ENCODE peak calls at places on chromosomes 2 and 18, in four cellular contexts. L is HCT116, H is K562, A is HepG2. J is an unnamed sample.

GRCh38 chr18:40258298-40258697 is 1696.7 kb upstream of the PIK3C3 start:
- DNase-seq in A (no peak), L (no peak), H (no peak), J (no peak)

GRCh38 chr2:60515751-60516226 is 37.7 kb downstream of the BCL11A start:
- DNase-seq in H (no peak), A (no peak), L (no peak), J (no peak)

GRCh38 chr2:98908909-98909308 is 27.1 kb downstream of the CRACDL start:
- DNase-seq in L (no peak), H (no peak), A (no peak), J (no peak)

GRCh38 chr2:25521665-25522387 is 151.6 kb downstream of the DTNB start:
- DNase-seq in L (peak; percentile 35), H (peak; percentile 40), A (peak; percentile 72), J (no peak)

GRCh38 chr2:15601681-15602080 is 10.0 kb downstream of the DDX1 start:
- DNase-seq in L (no peak), A (no peak), H (no peak), J (no peak)

GRCh38 chr2:173427887-173428683 is 73.4 kb downstream of the CDCA7 start:
- DNase-seq in L (no peak), H (no peak), A (peak; percentile 21), J (no peak)

GRCh38 chr2:165891345-165891744 is 62.2 kb downstream of the TTC21B start:
- DNase-seq in A (no peak), H (no peak), L (no peak), J (no peak)

GRCh38 chr2:150486539-150487484 is 655 bp downstream of the RND3 start:
- DNase-seq in L (no peak), H (no peak), A (no peak), J (peak; percentile 62)

GRCh38 chr2:46232860-46233259 is 64.3 kb upstream of the EPAS1 start:
- DNase-seq in H (no peak), L (no peak), A (peak; percentile 33), J (no peak)

GRCh38 chr2:74585406-74586182 is 31.1 kb downstream of the DOK1 start:
- DNase-seq in L (no peak), A (no peak), H (peak; percentile 37), J (no peak)

GRCh38 chr2:126614529-126615279 is 41.3 kb upstream of the GYPC start:
- DNase-seq in H (no peak), L (no peak), A (no peak), J (no peak)

GRCh38 chr18:45440246-45440645 is 175.0 kb upstream of the SLC14A2 start:
- DNase-seq in H (no peak), L (no peak), A (no peak), J (no peak)

GRCh38 chr2:191263050-191263449 is 17.8 kb downstream of the MYO1B start:
- DNase-seq in H (no peak), A (peak; percentile 50), L (no peak), J (no peak)

GRCh38 chr2:85428343-85428881 is 9.9 kb downstream of the SH2D6 start:
- DNase-seq in L (no peak), A (no peak), H (no peak), J (no peak)

GRCh38 chr2:33476100-33476792 is at the start of gene RASGRP3:
- DNase-seq in L (peak; percentile 26), H (peak; percentile 46), A (peak; percentile 44), J (peak; percentile 56)

GRCh38 chr2:33476793-33477190 is 343 bp downstream of the RASGRP3 start:
- DNase-seq in L (no peak), A (no peak), H (no peak), J (no peak)

GRCh38 chr2:33478968-33479691 is 2.7 kb downstream of the RASGRP3 start:
- DNase-seq in L (no peak), A (no peak), H (peak; percentile 35), J (no peak)

GRCh38 chr2:33475381-33476099 is 909 bp upstream of the RASGRP3 start:
- DNase-seq in L (peak; percentile 78), H (peak; percentile 59), A (peak; percentile 61), J (peak; percentile 76)

GRCh38 chr2:33477473-33478468 is 1.3 kb downstream of the RASGRP3 start:
- DNase-seq in L (no peak), A (no peak), H (peak; percentile 60), J (no peak)
- TF ChIP-seq FOSL1 in L (no peak), A (no peak), H (peak; percentile 86), J (no peak)

GRCh38 chr2:121285077-121285449 is at the start of gene TFCP2L1:
- DNase-seq in L (no peak), A (no peak), H (peak; percentile 70), J (peak; percentile 27)
- TF ChIP-seq FOSL1 in L (no peak), A (no peak), H (no peak), J (no peak)

GRCh38 chr18:11994346-11994707 is 13.0 kb downstream of the IMPA2 start:
- DNase-seq in L (no peak), H (no peak), A (peak; percentile 83), J (no peak)

GRCh38 chr18:11991021-11991770 is 9.9 kb downstream of the IMPA2 start:
- DNase-seq in A (no peak), H (no peak), L (no peak), J (no peak)

GRCh38 chr18:11993264-11993916 is 12.1 kb downstream of the IMPA2 start:
- DNase-seq in A (no peak), L (no peak), H (no peak), J (no peak)

GRCh38 chr18:11990541-11990940 is 9.2 kb downstream of the IMPA2 start:
- DNase-seq in L (no peak), A (no peak), H (no peak), J (no peak)

DNA sequence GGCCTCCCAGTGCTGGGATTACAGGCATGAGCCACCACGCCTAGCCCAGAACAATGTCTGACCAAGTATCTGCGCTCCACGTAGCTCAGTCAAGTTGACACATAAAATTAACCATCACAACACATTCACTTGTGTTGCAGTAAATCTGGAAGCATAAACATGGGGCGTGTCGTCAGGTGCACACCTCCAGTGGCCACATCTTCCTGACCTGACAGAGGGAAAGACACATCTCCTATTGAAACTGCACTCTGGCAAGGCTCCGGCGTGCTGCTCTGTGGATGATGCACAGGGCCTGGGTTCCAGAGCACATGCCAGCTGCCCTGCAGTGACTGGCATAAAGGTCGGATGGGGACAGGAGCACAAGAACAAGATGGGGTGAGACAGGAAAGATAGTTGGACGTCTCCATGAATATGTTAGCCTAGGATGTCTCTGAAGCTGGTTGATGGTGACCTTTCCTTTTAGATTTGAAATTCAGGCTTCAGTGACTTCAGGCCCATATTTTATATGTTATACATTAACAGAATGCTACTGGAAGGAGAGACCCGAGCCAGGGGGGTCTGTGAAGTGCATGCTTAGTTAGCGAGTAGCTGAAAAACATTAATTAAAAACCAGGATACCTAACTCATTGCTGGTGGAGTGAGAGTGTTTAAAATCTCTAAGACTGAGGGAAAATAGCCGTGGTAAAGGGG is 10.9 kb downstream of the IMPA2 start:
- DNase-seq in H (no peak), A (no peak), L (no peak), J (no peak)
- TF ChIP-seq FOSL1 in H (no peak), A (no peak), L (no peak), J (no peak)

DNA sequence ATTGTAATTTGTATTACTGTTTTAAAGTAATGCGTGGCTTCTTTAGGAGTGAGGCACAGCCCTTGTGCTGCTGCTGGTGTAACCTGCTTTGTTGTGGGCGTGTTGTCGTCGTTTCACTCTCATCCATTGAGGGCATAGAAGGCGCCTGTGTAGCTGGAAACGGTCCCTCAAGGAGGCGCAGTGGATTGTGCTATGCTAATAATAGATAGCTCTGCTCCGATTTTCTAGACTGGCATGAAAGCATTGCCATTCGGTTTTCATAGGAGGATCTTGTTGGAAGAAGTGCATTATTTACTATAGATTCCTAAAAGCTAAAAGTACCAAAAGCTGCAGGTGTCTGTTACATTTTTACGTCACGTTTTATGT is 17.9 kb downstream of the RAB12 start:
- DNase-seq in A (no peak), L (no peak), H (no peak), J (no peak)
- TF ChIP-seq FOSL1 in A (no peak), L (no peak), H (no peak), J (no peak)

GRCh38 chr18:13756261-13756660 is 29.8 kb downstream of the RNMT start:
- DNase-seq in L (no peak), H (no peak), A (no peak), J (no peak)

GRCh38 chr18:13760047-13760446 is 33.6 kb downstream of the RNMT start:
- DNase-seq in A (no peak), L (no peak), H (no peak), J (no peak)

GRCh38 chr18:13756671-13757070 is 30.2 kb downstream of the RNMT start:
- DNase-seq in L (no peak), A (no peak), H (no peak), J (no peak)
- TF ChIP-seq FOSL1 in L (no peak), A (no peak), H (no peak), J (no peak)

GRCh38 chr2:30162821-30163220 is 16.0 kb downstream of the YPEL5 start:
- DNase-seq in H (no peak), A (no peak), L (no peak), J (no peak)

GRCh38 chr2:30165617-30166016 is 18.8 kb downstream of the YPEL5 start:
- DNase-seq in A (no peak), H (no peak), L (no peak), J (no peak)

GRCh38 chr2:30161929-30162328 is 15.1 kb downstream of the YPEL5 start:
- DNase-seq in H (no peak), A (no peak), L (no peak), J (no peak)

GRCh38 chr2:30164131-30164925 is 17.5 kb downstream of the YPEL5 start:
- DNase-seq in L (no peak), A (no peak), H (no peak), J (no peak)

GRCh38 chr2:30165050-30165520 is 18.3 kb downstream of the YPEL5 start:
- DNase-seq in H (peak; percentile 90), L (peak; percentile 91), A (peak; percentile 95), J (peak; percentile 46)
- TF ChIP-seq FOSL1 in H (no peak), L (no peak), A (no peak), J (no peak)

GRCh38 chr2:237256845-237257244 is 157.1 kb downstream of the COL6A3 start:
- DNase-seq in L (no peak), H (no peak), A (no peak), J (no peak)
- TF ChIP-seq FOSL1 in L (no peak), H (no peak), A (no peak), J (no peak)

GRCh38 chr2:102315850-102316370 is 4.5 kb downstream of the IL1RL1 start:
- DNase-seq in H (no peak), L (no peak), A (no peak), J (no peak)

GRCh38 chr2:102317715-102318114 is 6.4 kb downstream of the IL1RL1 start:
- DNase-seq in H (no peak), A (no peak), L (no peak), J (no peak)

GRCh38 chr2:102313950-102314349 is 2.6 kb downstream of the IL1RL1 start:
- DNase-seq in H (no peak), A (no peak), L (no peak), J (no peak)

GRCh38 chr2:102310964-102311640 is at the start of gene IL1RL1:
- DNase-seq in L (no peak), H (no peak), A (no peak), J (no peak)

GRCh38 chr2:102313025-102313424 is 1.7 kb downstream of the IL1RL1 start:
- DNase-seq in H (no peak), L (no peak), A (no peak), J (no peak)
- TF ChIP-seq FOSL1 in H (peak; percentile 36), L (no peak), A (no peak), J (no peak)

GRCh38 chr2:112004246-112004645 is 50.8 kb upstream of the TMEM87B start:
- DNase-seq in H (no peak), A (no peak), L (no peak), J (no peak)
- TF ChIP-seq FOSL1 in H (no peak), A (no peak), L (no peak), J (no peak)